ENCODE peak calls at places on chromosomes 12 and 14, in four cellular contexts. B, P, Y and F are unnamed samples.

GRCh38 chr14:92516966-92517350 is 3.4 kb downstream of the RIN3 start:
- DNase-seq in B (no peak), P (no peak), Y (no peak), F (no peak)

GRCh38 chr12:4202482-4202881 is 71.1 kb upstream of the CCND2 start:
- DNase-seq in B (no peak), P (no peak), Y (no peak), F (no peak)

GRCh38 chr14:55794655-55795583 is 214.9 kb downstream of the KTN1 start:
- DNase-seq in B (no peak), P (no peak), Y (peak; percentile 70), F (no peak)

GRCh38 chr12:112121780-112122565 is 3.4 kb upstream of the TRAFD1 start:
- DNase-seq in B (no peak), P (no peak), Y (peak; percentile 20), F (no peak)

GRCh38 chr12:47270782-47271664 is 191.3 kb upstream of the AMIGO2 start:
- DNase-seq in B (no peak), P (no peak), Y (no peak), F (no peak)

GRCh38 chr12:42789808-42790760 is 200.5 kb upstream of the PRICKLE1 start:
- DNase-seq in B (no peak), P (no peak), Y (no peak), F (no peak)

GRCh38 chr12:45518516-45519235 is 210.8 kb upstream of the ARID2 start:
- DNase-seq in B (no peak), P (no peak), Y (no peak), F (peak; percentile 56)

GRCh38 chr12:1847411-1847810 is 27.0 kb downstream of the LRTM2 start:
- DNase-seq in B (no peak), P (no peak), Y (no peak), F (no peak)

GRCh38 chr12:64680235-64680634 is 69.9 kb downstream of the RASSF3 start:
- DNase-seq in B (no peak), P (no peak), Y (peak; percentile 62), F (no peak)

GRCh38 chr12:47935196-47935595 is 28.2 kb upstream of the TMEM106C start:
- DNase-seq in B (no peak), P (peak; percentile 33), Y (no peak), F (peak; percentile 80)

DNA sequence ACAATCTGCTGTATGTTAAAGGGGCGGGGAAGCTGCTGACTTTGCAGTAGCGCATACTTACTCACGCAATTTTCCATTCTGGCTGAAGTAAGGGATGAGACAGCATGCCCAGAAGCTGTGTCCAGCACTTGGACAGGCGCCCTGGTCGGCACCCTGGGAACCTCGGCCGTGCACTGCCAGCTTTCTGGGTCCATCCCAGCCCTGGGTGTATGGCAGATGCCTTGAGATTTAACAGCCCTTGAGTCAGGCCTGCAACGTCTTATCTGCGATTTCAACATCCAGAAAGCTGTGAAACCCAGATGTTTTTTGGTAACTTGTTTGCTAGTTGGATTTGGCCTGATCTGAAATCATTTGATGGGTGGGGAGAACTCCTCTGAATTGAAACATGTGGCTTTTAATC is 16.2 kb downstream of the EML1 start:
- DNase-seq in B (no peak), P (no peak), Y (no peak), F (peak; percentile 77)
- TF ChIP-seq MXI1 in B (no peak), P (no peak), Y (no peak), F (no peak)

GRCh38 chr12:6370994-6371754 is 4.2 kb downstream of the SCNN1A start:
- DNase-seq in B (peak; percentile 34), P (peak; percentile 97), Y (peak; percentile 73), F (no peak)

GRCh38 chr12:6370576-6370935 is 4.8 kb downstream of the SCNN1A start:
- DNase-seq in B (no peak), P (no peak), Y (no peak), F (no peak)

GRCh38 chr12:6368906-6369525 is 6.3 kb downstream of the SCNN1A start:
- DNase-seq in B (no peak), P (no peak), Y (no peak), F (no peak)

GRCh38 chr12:6367969-6368892 is 7.1 kb downstream of the SCNN1A start:
- DNase-seq in B (no peak), P (no peak), Y (peak; percentile 77), F (no peak)

DNA sequence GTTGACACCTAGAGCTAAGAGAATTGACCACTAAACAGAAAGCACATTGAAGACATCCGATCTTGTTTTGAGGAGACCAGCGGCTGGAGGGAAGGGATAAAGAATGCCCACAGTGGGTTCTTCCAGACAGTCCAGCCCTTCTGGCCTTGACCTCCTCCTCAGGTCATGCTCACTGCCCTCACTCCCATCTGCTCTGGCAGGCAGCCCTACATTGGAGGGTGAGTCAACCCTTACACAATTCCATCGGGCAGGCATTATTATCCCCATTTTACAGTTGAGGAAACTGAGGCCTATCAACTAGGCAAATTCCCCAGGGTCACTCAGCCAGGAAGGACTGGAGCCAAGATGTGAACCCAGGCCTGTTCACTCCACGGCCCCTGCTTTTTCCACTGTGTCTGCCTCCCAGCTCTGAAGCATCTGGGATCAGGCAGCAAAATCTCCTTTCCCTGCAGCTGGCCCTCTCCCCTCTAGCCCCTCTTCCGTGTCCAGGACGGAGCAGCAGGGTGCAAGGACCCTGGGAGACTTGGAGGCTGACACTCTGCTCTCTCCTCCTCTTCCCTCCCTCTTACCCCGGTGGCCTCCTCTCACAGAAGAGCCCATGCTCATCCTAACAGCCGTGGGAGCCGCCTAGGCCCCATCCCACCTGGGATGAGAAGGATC is 5.3 kb downstream of the SCNN1A start:
- DNase-seq in B (no peak), P (no peak), Y (no peak), F (no peak)
- TF ChIP-seq JUND in B (no peak), P (no peak), Y (no peak), F (no peak)

DNA sequence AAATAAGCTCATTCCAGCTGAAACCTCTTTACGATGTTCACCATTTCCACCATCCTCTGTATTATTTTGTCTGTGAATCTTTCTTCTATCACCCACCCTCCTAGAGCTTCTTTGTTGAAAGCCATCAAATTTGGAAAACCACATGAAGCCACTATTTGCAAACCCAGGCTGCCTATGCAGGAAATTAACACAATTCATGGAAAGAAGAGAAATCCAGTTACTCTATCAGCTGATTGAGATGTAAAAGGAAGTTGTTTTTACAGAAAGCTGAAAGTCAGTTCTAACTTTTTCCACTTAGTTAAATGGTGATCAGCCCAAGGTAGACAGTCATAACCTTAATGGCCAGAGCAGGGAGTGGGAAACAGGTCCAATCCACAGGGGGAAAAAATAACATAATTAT is 6.6 kb downstream of the RHOJ start:
- DNase-seq in B (no peak), P (no peak), Y (no peak), F (no peak)
- TF ChIP-seq MXI1 in B (no peak), P (no peak), Y (no peak), F (no peak)

GRCh38 chr14:98705826-98706225 is 566.2 kb downstream of the BCL11B start:
- DNase-seq in B (no peak), P (no peak), Y (no peak), F (no peak)
- TF ChIP-seq JUND in B (no peak), P (no peak), Y (no peak), F (no peak)

GRCh38 chr12:55955800-55956508 is 9.9 kb downstream of the PMEL start:
- DNase-seq in B (no peak), P (peak; percentile 48), Y (peak; percentile 57), F (peak; percentile 41)
- TF ChIP-seq MXI1 in B (no peak), P (no peak), Y (no peak), F (no peak)

DNA sequence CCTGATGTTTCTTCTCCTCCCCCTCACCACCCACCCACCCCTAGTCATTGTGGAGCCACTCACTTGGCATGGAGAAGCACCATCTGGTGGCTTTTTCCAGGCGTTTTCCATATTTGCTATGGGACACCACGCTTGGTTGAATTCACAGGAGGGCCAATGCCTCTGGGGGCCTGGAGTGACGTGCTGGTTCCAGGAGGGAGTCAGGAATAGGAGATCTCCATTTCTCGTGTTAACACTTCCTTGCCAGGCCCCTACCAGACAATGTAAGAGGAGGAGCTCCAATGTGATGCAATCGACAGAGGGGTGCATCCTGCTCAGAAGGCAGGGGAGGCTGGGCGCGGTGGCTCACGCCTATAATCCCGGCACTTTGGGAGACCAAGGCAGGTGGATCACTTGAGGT is 21.6 kb upstream of the TESC start:
- DNase-seq in B (no peak), P (no peak), Y (no peak), F (no peak)
- TF ChIP-seq JUND in B (no peak), P (no peak), Y (no peak), F (no peak)

GRCh38 chr12:99170026-99170425 is 477.5 kb upstream of the GARIN6 start:
- DNase-seq in B (no peak), P (no peak), Y (no peak), F (no peak)

DNA sequence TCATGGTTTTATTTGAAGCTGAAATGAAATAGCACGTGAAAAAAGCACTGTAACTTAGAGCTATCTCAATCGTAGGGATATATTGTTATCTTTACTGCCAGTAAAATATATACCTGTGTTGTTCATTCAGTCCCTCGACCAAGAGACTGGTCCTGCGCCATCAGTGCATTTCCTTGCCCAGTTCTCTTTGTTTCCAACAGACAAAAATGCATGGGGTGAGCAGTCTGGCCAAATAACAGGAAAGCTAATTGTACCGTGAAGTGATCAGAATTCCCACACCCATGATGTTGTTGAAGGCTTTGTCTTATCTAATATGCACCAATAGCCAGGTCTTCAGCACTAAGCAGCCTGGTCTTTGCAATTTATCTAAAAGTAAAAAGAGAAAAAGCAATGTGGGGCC is 477.1 kb upstream of the GARIN6 start:
- DNase-seq in B (no peak), P (no peak), Y (no peak), F (no peak)
- TF ChIP-seq MXI1 in B (no peak), P (no peak), Y (no peak), F (no peak)